ENCODE peak calls at places on chromosomes 4 and X, in four cellular contexts. J is IMR-90, N is H9, O is H1. Y is an unnamed sample.

GRCh38 chr4:111359602-111360001 is 736.7 kb upstream of the PITX2 start:
- DNase-seq in N (no peak), J (no peak), O (no peak), Y (no peak)

GRCh38 chrX:21932277-21932996 is 8.1 kb upstream of the SMS start:
- DNase-seq in O (no peak), N (no peak), J (peak), Y (no peak)

GRCh38 chrX:132165005-132165404 is 37.2 kb upstream of the FRMD7 start:
- DNase-seq in N (no peak), O (no peak), J (no peak), Y (no peak)

GRCh38 chrX:113492895-113493294 is 652.3 kb upstream of the AMOT start:
- DNase-seq in N (no peak), O (no peak), J (no peak), Y (no peak)

GRCh38 chr4:53234669-53235068 is 131.2 kb downstream of the SCFD2 start:
- DNase-seq in N (no peak), J (no peak), O (no peak), Y (no peak)

GRCh38 chr4:70902577-70903281 is 560 bp downstream of the MOB1B start:
- DNase-seq in J (peak), O (no peak), N (no peak), Y (peak)

GRCh38 chrX:131778269-131779218 is 234.7 kb downstream of the OR13H1 start:
- DNase-seq in O (no peak), N (no peak), J (peak), Y (no peak)

GRCh38 chrX:133970021-133970550 is 15.3 kb downstream of the GPC3 start:
- DNase-seq in J (no peak), O (no peak), N (no peak), Y (no peak)

GRCh38 chr4:66899422-66900065 is 645.8 kb downstream of the CENPC start:
- DNase-seq in N (no peak), O (no peak), J (no peak), Y (no peak)

GRCh38 chrX:20451936-20452335 is 185.2 kb upstream of the RPS6KA3 start:
- DNase-seq in O (no peak), N (no peak), J (no peak), Y (no peak)

GRCh38 chrX:107676559-107677378 is 48.5 kb downstream of the PRPS1 start:
- DNase-seq in O (no peak), N (no peak), J (peak), Y (no peak)

GRCh38 chr4:3136454-3136853 is 62.0 kb downstream of the HTT start:
- DNase-seq in J (peak), N (no peak), O (no peak), Y (no peak)

GRCh38 chr4:97216031-97216430 is 927.2 kb downstream of the STPG2 start:
- DNase-seq in O (no peak), N (no peak), J (no peak), Y (no peak)

GRCh38 chr4:139522457-139522856 is 33.6 kb downstream of the SETD7 start:
- DNase-seq in J (no peak), N (no peak), O (no peak), Y (no peak)

GRCh38 chrX:70437921-70438665 is 6.5 kb upstream of the DLG3 start:
- DNase-seq in J (peak), N (no peak), O (no peak), Y (no peak)

GRCh38 chrX:71095555-71095970 is at the start of gene FOXO4:
- DNase-seq in J (peak), N (peak), O (peak), Y (peak)

GRCh38 chr4:150387983-150388382 is 194.0 kb upstream of the MAB21L2 start:
- DNase-seq in J (no peak), O (no peak), N (no peak), Y (no peak)

GRCh38 chr4:142567620-142568451 is 278.3 kb downstream of the INPP4B start:
- DNase-seq in N (no peak), O (no peak), J (peak), Y (peak)

GRCh38 chrX:130840345-130840744 is 62.7 kb downstream of the ENOX2 start:
- DNase-seq in J (no peak), N (no peak), O (no peak), Y (no peak)

GRCh38 chr4:114494257-114494803 is 104.3 kb upstream of the UGT8 start:
- DNase-seq in N (peak), O (no peak), J (no peak), Y (no peak)

GRCh38 chr4:178894126-178894525 is 1451.9 kb upstream of the AGA start:
- DNase-seq in N (no peak), J (no peak), O (no peak), Y (no peak)

GRCh38 chrX:121308276-121308805 is 260.9 kb downstream of the GLUD2 start:
- DNase-seq in N (peak), O (no peak), J (no peak), Y (no peak)

GRCh38 chr4:148563684-148564083 is 121.5 kb upstream of the NR3C2 start:
- DNase-seq in N (no peak), O (no peak), J (no peak), Y (no peak)

GRCh38 chrX:131543774-131544173 is at the start of gene OR13H1:
- DNase-seq in O (no peak), N (no peak), J (no peak), Y (no peak)

GRCh38 chr4:152516156-152516555 is 19.7 kb downstream of the FBXW7 start:
- DNase-seq in N (no peak), O (no peak), J (no peak), Y (no peak)

GRCh38 chrX:141701081-141701480 is 2.5 kb upstream of the SPANXD start:
- DNase-seq in N (no peak), J (no peak), O (no peak), Y (no peak)

GRCh38 chr4:153409412-153409811 is 56.7 kb upstream of the TMEM131L start:
- DNase-seq in N (no peak), O (no peak), J (peak), Y (no peak)

GRCh38 chr4:108885211-108885610 is 122.4 kb upstream of the ETNPPL start:
- DNase-seq in J (peak), N (no peak), O (no peak), Y (no peak)

GRCh38 chrX:155747520-155747919 is 133.6 kb upstream of the VAMP7 start:
- DNase-seq in N (no peak), J (no peak), O (no peak), Y (no peak)

GRCh38 chrX:153750126-153750774 is 13.8 kb upstream of the PLXNB3 start:
- DNase-seq in N (no peak), O (no peak), J (no peak), Y (no peak)

GRCh38 chr4:182905038-182905437 is 12.1 kb downstream of the DCTD start:
- DNase-seq in O (no peak), J (no peak), N (no peak), Y (no peak)

GRCh38 chrX:122113896-122114295 is 1066.5 kb downstream of the GLUD2 start:
- DNase-seq in J (no peak), O (no peak), N (no peak), Y (no peak)

GRCh38 chrX:96102997-96103396 is 581.6 kb upstream of the DIAPH2 start:
- DNase-seq in O (no peak), J (no peak), N (no peak), Y (no peak)

GRCh38 chr4:1713003-1713397 is 881 bp upstream of the SLBP start:
- DNase-seq in O (no peak), N (no peak), J (no peak), Y (no peak)
- H3K23ac ChIP-seq in O (no peak), N (no peak), J (peak), Y (peak)

GRCh38 chr4:6689506-6689960 is 4.1 kb upstream of the S100P start:
- DNase-seq in J (no peak), N (peak), O (peak), Y (no peak)
- H2BK120ac ChIP-seq in J (peak), N (no peak), O (peak), Y (no peak)

DNA sequence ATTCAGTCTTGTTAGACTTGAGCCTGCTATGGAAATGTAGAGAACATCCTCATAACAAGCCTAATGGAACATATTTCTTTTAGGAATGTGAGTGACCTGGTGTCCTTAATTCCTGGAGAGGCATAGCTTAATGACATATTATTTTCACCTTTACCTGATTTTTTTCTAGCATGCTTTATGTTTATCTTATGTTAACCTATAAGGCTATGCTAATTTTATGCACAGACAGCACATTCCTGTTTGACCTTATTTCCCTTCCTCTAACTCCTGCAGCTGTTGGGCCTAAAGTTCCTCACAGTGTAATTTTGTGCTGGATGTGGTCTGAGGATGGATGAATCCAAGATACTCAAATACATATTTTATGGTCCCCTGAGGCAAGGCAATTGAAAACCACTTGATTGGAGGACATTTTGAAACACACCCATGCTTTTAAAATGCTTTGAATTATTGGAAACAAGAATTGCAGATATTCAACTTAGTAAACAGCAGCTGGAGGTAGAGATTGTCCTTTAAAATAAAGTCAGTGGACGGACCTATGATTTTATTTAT is 111.5 kb downstream of the LARP7 start:
- DNase-seq in O (no peak), J (no peak), N (no peak), Y (no peak)
- H3K23ac ChIP-seq in O (no peak), J (no peak), N (no peak), Y (no peak)

GRCh38 chr4:2058264-2059033 is 678 bp upstream of the NAT8L start:
- DNase-seq in J (no peak), N (peak), O (no peak), Y (no peak)
- H2BK120ac ChIP-seq in J (no peak), N (no peak), O (no peak), Y (no peak)

GRCh38 chr4:173528378-173529321 is 1.4 kb downstream of the HAND2 start:
- DNase-seq in O (peak), J (no peak), N (peak), Y (peak)
- H3K23ac ChIP-seq in O (no peak), J (no peak), N (no peak), Y (no peak)

GRCh38 chrX:56563231-56564116 is at the start of gene UBQLN2:
- DNase-seq in N (peak), O (peak), J (peak), Y (peak)
- H2BK120ac ChIP-seq in N (no peak), O (peak), J (peak), Y (no peak)

DNA sequence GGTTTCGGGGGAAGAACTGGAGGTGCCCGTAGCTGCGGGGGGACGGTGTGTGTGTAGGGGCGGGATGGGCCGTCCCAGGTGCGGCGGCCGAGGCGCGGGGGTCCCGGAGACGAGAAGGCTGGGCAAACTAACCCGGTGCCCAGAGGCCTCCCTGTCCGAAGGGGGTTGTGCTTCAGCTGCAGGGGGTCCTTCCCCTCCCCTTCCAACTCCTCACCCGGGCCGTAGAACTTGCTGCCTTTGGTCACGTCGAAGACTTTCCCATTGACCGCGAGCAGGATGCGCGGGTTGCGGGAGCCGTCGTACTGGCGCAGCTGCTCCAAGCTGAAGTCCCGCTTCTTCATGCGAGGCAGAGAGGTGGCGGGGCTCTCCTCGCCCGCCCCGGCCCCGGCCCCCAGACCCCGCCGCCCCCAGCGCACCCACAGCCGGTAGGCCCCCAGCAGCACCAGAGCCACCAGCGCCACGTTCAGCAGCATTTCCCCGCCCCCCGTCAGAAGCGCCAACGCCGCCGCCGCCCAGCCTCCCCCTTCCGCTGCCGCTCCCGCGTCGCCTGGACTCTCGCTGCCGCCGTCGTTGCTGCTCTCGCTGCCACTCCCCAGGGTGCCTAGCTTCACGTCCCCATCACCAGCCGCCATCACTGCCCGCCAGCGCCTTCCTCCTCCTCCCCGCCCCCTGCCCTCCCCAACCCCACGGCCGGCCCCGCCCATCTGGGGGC is at the start of gene PGRMC2:
- DNase-seq in O (peak), J (peak), N (peak), Y (peak)
- H3K23ac ChIP-seq in O (no peak), J (peak), N (no peak), Y (peak)

GRCh38 chrX:48522291-48522690 is 683 bp downstream of the EBP start:
- DNase-seq in N (no peak), O (no peak), J (no peak), Y (no peak)

GRCh38 chrX:48520455-48520854 is 1.2 kb upstream of the EBP start:
- DNase-seq in J (no peak), N (no peak), O (no peak), Y (no peak)

GRCh38 chrX:48520976-48521352 is 644 bp upstream of the EBP start:
- DNase-seq in J (no peak), N (peak), O (no peak), Y (no peak)

GRCh38 chrX:48523682-48524081 is 2.1 kb downstream of the EBP start:
- DNase-seq in N (no peak), O (no peak), J (no peak), Y (no peak)

GRCh38 chrX:48521353-48522243 is at the start of gene EBP:
- DNase-seq in N (peak), J (peak), O (peak), Y (peak)
- H2BK120ac ChIP-seq in N (no peak), J (peak), O (peak), Y (no peak)

GRCh38 chr4:56468097-56468422 is 643 bp downstream of the SRP72 start:
- DNase-seq in N (no peak), J (peak), O (no peak), Y (no peak)

GRCh38 chr4:56464581-56464980 is 2.8 kb upstream of the SRP72 start:
- DNase-seq in N (no peak), O (no peak), J (no peak), Y (no peak)

GRCh38 chr4:56467284-56468096 is at the start of gene SRP72:
- DNase-seq in O (peak), N (peak), J (peak), Y (peak)

GRCh38 chr4:56465599-56466295 is 1.7 kb upstream of the SRP72 start:
- DNase-seq in N (no peak), O (no peak), J (peak), Y (no peak)

GRCh38 chr4:56466910-56467283 is 520 bp upstream of the SRP72 start:
- DNase-seq in O (no peak), N (no peak), J (no peak), Y (no peak)
- H3K23ac ChIP-seq in O (no peak), N (no peak), J (peak), Y (no peak)